ENCODE peak calls at places on chromosomes 16 and 17, in nine cellular contexts. S is body of pancreas; A is CD4-positive, alpha-beta T cell; D is tibial nerve; B is heart left ventricle; J is substantia nigra; C is OCI-LY7; K is fibroblast of lung; P is ovary. N is an unnamed sample.

GRCh38 chr17:83062011-83062817 is 17.2 kb upstream of the METRNL start:
- DNase-seq in K (no peak), S (peak; percentile 6), C (no peak), A (no peak), D (peak; percentile 3), P (no peak), B (no peak), J (no peak), N (no peak)

GRCh38 chr16:68235882-68236803 is at the start of gene ESRP2:
- DNase-seq in K (no peak), S (peak; percentile 94), J (no peak), B (no peak), D (no peak), P (peak; percentile 49), C (no peak), A (peak; percentile 48), N (no peak)

GRCh38 chr16:85202631-85203461 is 90.6 kb upstream of the CIBAR2 start:
- DNase-seq in B (peak; percentile 92), D (no peak), S (peak; percentile 85), J (peak; percentile 63), P (peak; percentile 95), C (no peak), K (peak; percentile 94), A (no peak), N (peak; percentile 88)

GRCh38 chr17:39547713-39548478 is 59.8 kb downstream of the NEUROD2 start:
- DNase-seq in B (peak; percentile 50), A (peak; percentile 72), K (no peak), J (peak; percentile 53), P (peak; percentile 58), C (peak; percentile 63), D (peak; percentile 58), S (peak; percentile 68), N (peak; percentile 67)

GRCh38 chr17:62898239-62898864 is 67.7 kb upstream of the TANC2 start:
- DNase-seq in A (no peak), K (no peak), D (no peak), S (no peak), B (no peak), J (peak; percentile 5), C (no peak), P (no peak), N (peak; percentile 22)

GRCh38 chr17:48457080-48457836 is 27.2 kb upstream of the SKAP1 start:
- DNase-seq in P (peak; percentile 14), K (peak; percentile 34), S (peak; percentile 59), A (peak; percentile 71), C (peak; percentile 88), B (peak; percentile 61), D (no peak), J (peak; percentile 20), N (peak; percentile 24)

GRCh38 chr16:76059186-76059585 is 218.0 kb upstream of the CNTNAP4 start:
- DNase-seq in S (no peak), A (no peak), C (no peak), D (no peak), P (no peak), K (no peak), J (peak; percentile 10), B (no peak), N (no peak)

GRCh38 chr16:66606000-66606751 is 1.7 kb downstream of the CMTM3 start:
- DNase-seq in B (peak; percentile 34), C (peak; percentile 72), S (no peak), P (no peak), K (no peak), A (no peak), D (no peak), J (peak; percentile 28), N (no peak)

GRCh38 chr16:11139624-11140375 is 116.2 kb downstream of the SOCS1 start:
- DNase-seq in J (no peak), A (peak; percentile 26), P (no peak), S (no peak), B (no peak), C (no peak), K (peak; percentile 41), D (no peak), N (no peak)

GRCh38 chr16:11141409-11142260 is 114.4 kb downstream of the SOCS1 start:
- DNase-seq in A (no peak), S (no peak), P (no peak), B (no peak), J (no peak), D (no peak), C (no peak), K (no peak), N (no peak)

GRCh38 chr16:11140466-11140865 is 115.5 kb downstream of the SOCS1 start:
- DNase-seq in S (no peak), J (no peak), P (no peak), D (no peak), K (no peak), A (no peak), C (no peak), B (no peak), N (no peak)

GRCh38 chr16:11142261-11142630 is 113.8 kb downstream of the SOCS1 start:
- DNase-seq in D (no peak), C (no peak), J (no peak), A (no peak), S (no peak), B (peak; percentile 66), P (no peak), K (no peak), N (peak; percentile 40)

GRCh38 chr16:11140867-11141266 is 115.1 kb downstream of the SOCS1 start:
- DNase-seq in P (no peak), B (peak; percentile 67), S (no peak), C (no peak), K (no peak), A (no peak), J (no peak), D (no peak), N (no peak)
- H3K27ac ChIP-seq in P (no peak overlapping the region), B (peak overlapping the region; percentile 9), S (no peak overlapping the region), C (no peak overlapping the region), K (no peak overlapping the region), A (no peak overlapping the region), J (no peak overlapping the region), D (no peak overlapping the region), N (peak overlapping the region; percentile 41)

GRCh38 chr16:58367252-58367651 is 25.0 kb upstream of the GINS3 start:
- DNase-seq in D (no peak), J (no peak), P (no peak), K (no peak), S (no peak), B (no peak), C (no peak), A (no peak), N (no peak)
- H3K27ac ChIP-seq in D (no peak overlapping the region), J (no peak overlapping the region), P (no peak overlapping the region), K (no peak overlapping the region), S (no peak overlapping the region), B (no peak overlapping the region), C (no peak overlapping the region), A (no peak overlapping the region), N (no peak overlapping the region)

GRCh38 chr16:81611721-81612120 is 167.1 kb downstream of the CMIP start:
- DNase-seq in K (no peak), J (no peak), A (no peak), S (no peak), C (no peak), B (no peak), D (no peak), P (no peak), N (no peak)
- H3K27ac ChIP-seq in K (no peak overlapping the region), J (peak overlapping the region; percentile 71), A (no peak overlapping the region), S (peak overlapping the region; percentile 7), C (no peak overlapping the region), B (peak overlapping the region; percentile 61), D (peak overlapping the region; percentile 68), P (no peak overlapping the region), N (peak overlapping the region; percentile 79)

GRCh38 chr16:4891097-4891885 is 44.0 kb downstream of the UBN1 start:
- DNase-seq in K (no peak), P (no peak), C (no peak), D (no peak), B (no peak), A (no peak), S (no peak), J (no peak), N (no peak)

GRCh38 chr16:4890686-4891085 is 43.4 kb downstream of the UBN1 start:
- DNase-seq in A (no peak), B (no peak), J (no peak), S (no peak), P (no peak), C (no peak), D (no peak), K (no peak), N (no peak)

GRCh38 chr16:4888428-4889135 is 41.3 kb downstream of the UBN1 start:
- DNase-seq in A (no peak), C (no peak), P (no peak), D (no peak), J (no peak), B (no peak), K (no peak), S (no peak), N (no peak)

GRCh38 chr16:4891886-4892216 is 44.6 kb downstream of the UBN1 start:
- DNase-seq in B (no peak), P (no peak), C (no peak), S (no peak), J (no peak), A (no peak), D (no peak), K (no peak), N (no peak)

DNA sequence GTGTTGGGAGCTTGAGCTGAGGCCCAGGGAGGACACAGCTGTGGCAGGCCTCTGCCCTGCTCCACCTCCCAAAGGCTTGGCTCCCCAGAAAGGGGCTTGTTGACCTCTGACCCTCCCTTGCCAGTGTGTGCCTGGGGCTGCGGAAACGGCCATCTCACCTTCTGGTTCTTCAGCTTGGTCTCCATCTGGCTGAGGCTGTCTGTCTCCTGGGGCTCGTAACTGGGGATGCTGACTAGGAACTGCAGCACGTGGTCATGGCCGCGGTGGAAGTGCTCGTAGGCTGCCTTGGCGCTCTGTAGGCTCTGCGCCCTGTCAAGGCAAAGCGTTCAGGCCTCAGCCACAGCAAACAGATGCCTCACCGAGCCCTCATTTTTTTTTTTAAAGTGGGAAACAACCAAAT is 42.7 kb downstream of the UBN1 start:
- DNase-seq in D (no peak), B (no peak), A (no peak), S (no peak), J (no peak), P (no peak), K (no peak), C (no peak), N (no peak)
- H3K27ac ChIP-seq in D (no peak overlapping the region), B (no peak overlapping the region), A (no peak overlapping the region), S (no peak overlapping the region), J (no peak overlapping the region), P (no peak overlapping the region), K (no peak overlapping the region), C (no peak overlapping the region), N (no peak overlapping the region)

GRCh38 chr16:29975134-29975538 is 1.5 kb downstream of the TAOK2 start:
- DNase-seq in B (no peak), C (no peak), D (no peak), J (no peak), P (no peak), S (no peak), K (no peak), A (no peak), N (no peak)
- H3K27ac ChIP-seq in B (peak overlapping the region; percentile 88), C (peak overlapping the region; percentile 6), D (peak overlapping the region; percentile 95), J (peak overlapping the region; percentile 93), P (peak overlapping the region; percentile 7), S (peak overlapping the region; percentile 88), K (peak overlapping the region; percentile 83), A (peak overlapping the region; percentile 70), N (peak overlapping the region; percentile 96)

GRCh38 chr17:50279181-50279526 is 4.9 kb downstream of the TMEM92 start:
- DNase-seq in A (no peak), J (no peak), B (no peak), D (no peak), P (no peak), C (no peak), K (no peak), S (no peak), N (no peak)
- H3K27ac ChIP-seq in A (no peak overlapping the region), J (no peak overlapping the region), B (no peak overlapping the region), D (no peak overlapping the region), P (no peak overlapping the region), C (no peak overlapping the region), K (no peak overlapping the region), S (no peak overlapping the region), N (no peak overlapping the region)

GRCh38 chr17:66468241-66469087 is 166.1 kb downstream of the PRKCA start:
- DNase-seq in A (no peak), J (peak; percentile 39), D (no peak), P (no peak), C (no peak), S (no peak), K (peak; percentile 40), B (no peak), N (no peak)
- H3K27ac ChIP-seq in A (no peak overlapping the region), J (no peak overlapping the region), D (peak overlapping the region; percentile 73), P (no peak overlapping the region), C (no peak overlapping the region), S (no peak overlapping the region), K (peak overlapping the region; percentile 75), B (no peak overlapping the region), N (no peak overlapping the region)

N was measured in left ventricle myocardium inferior.